ENCODE peak calls at places on chromosomes 6 and 20, in nine cellular contexts. L, N, S, G, Z, P, H, M and X are unnamed samples.

GRCh38 chr20:23205221-23205620 is 119.1 kb upstream of the CD93 start:
- DNase-seq in L (no peak), N (no peak), S (peak; percentile 11), G (no peak), Z (no peak), P (no peak), H (no peak), M (no peak), X (no peak)

GRCh38 chr20:50518270-50518721 is 8.1 kb downstream of the PTPN1 start:
- DNase-seq in L (no peak), N (no peak), S (no peak), G (no peak), Z (no peak), P (no peak), H (no peak), M (no peak), X (no peak)

GRCh38 chr6:90548001-90548400 is 38.9 kb downstream of the MAP3K7 start:
- DNase-seq in L (no peak), N (no peak), S (no peak), G (no peak), Z (no peak), P (no peak), H (no peak), M (no peak), X (no peak)

GRCh38 chr20:5938456-5939029 is 11.8 kb downstream of the TRMT6 start:
- DNase-seq in L (no peak), N (no peak), S (no peak), G (no peak), Z (no peak), P (no peak), H (no peak), M (no peak), X (no peak)

GRCh38 chr6:145670306-145670705 is 65.0 kb downstream of the EPM2A start:
- DNase-seq in L (no peak), N (no peak), S (no peak), G (no peak), Z (no peak), P (no peak), H (no peak), M (no peak), X (no peak)

GRCh38 chr6:81808834-81809598 is 56.5 kb upstream of the TENT5A start:
- DNase-seq in L (peak; percentile 87), N (no peak), S (no peak), G (peak; percentile 48), Z (no peak), P (peak; percentile 6), H (no peak), M (no peak), X (no peak)

GRCh38 chr6:68575765-68576439 is 59.2 kb upstream of the ADGRB3 start:
- DNase-seq in L (no peak), N (no peak), S (peak; percentile 82), G (peak; percentile 25), Z (no peak), P (peak; percentile 2), H (no peak), M (peak; percentile 8), X (no peak)

GRCh38 chr6:24188571-24188970 is 62.6 kb downstream of the NRSN1 start:
- DNase-seq in L (no peak), N (no peak), S (peak; percentile 10), G (no peak), Z (no peak), P (no peak), H (no peak), M (no peak), X (no peak)

GRCh38 chr6:44629636-44630035 is 242.1 kb downstream of the CDC5L start:
- DNase-seq in L (no peak), N (no peak), S (no peak), G (no peak), Z (no peak), P (peak; percentile 11), H (no peak), M (no peak), X (no peak)

GRCh38 chr20:15706719-15707118 is 866.5 kb downstream of the KIF16B start:
- DNase-seq in L (no peak), N (no peak), S (no peak), G (no peak), Z (no peak), P (no peak), H (no peak), M (no peak), X (no peak)